ENCODE peak calls at places on chromosomes 6 and 20, in six cellular contexts. H is PC-3; P is CD4-positive, alpha-beta T cell; I is CD4-positive, alpha-beta memory T cell; J is lung; T is ovary. U is an unnamed sample.

GRCh38 chr6:43076928-43077809 is 1.1 kb downstream of the PTK7 start:
- DNase-seq in I (no peak), P (no peak), H (peak; percentile 53), J (peak; percentile 42), T (peak; percentile 66), U (no peak)

GRCh38 chr6:44672086-44672485 is 284.6 kb downstream of the CDC5L start:
- DNase-seq in T (no peak), H (no peak), P (no peak), J (no peak), I (no peak), U (no peak)

GRCh38 chr6:74650668-74651067 is 555.2 kb downstream of the COL12A1 start:
- DNase-seq in H (no peak), J (no peak), T (no peak), P (no peak), I (no peak), U (no peak)

GRCh38 chr6:145486306-145486705 is 249.0 kb downstream of the EPM2A start:
- DNase-seq in T (no peak), J (no peak), P (no peak), H (no peak), I (no peak), U (no peak)

GRCh38 chr6:37741757-37742400 is 44.2 kb upstream of the MDGA1 start:
- DNase-seq in J (no peak), H (no peak), I (no peak), P (no peak), T (no peak), U (no peak)

GRCh38 chr6:1911476-1911875 is 301.8 kb downstream of the FOXC1 start:
- DNase-seq in H (no peak), J (no peak), T (no peak), I (no peak), P (no peak), U (no peak)

GRCh38 chr20:44580581-44581268 is 1.7 kb upstream of the PKIG start:
- DNase-seq in I (no peak), T (no peak), J (no peak), P (no peak), H (peak; percentile 66), U (no peak)

GRCh38 chr20:49890651-49891361 is 24.5 kb downstream of the SPATA2 start:
- DNase-seq in H (no peak), J (no peak), T (peak; percentile 77), P (no peak), I (no peak), U (no peak)

GRCh38 chr20:57306747-57307146 is 22.9 kb upstream of the SPO11 start:
- DNase-seq in J (no peak), P (no peak), T (no peak), H (no peak), I (no peak), U (no peak)

GRCh38 chr6:165889636-165890403 is 226.8 kb upstream of the PDE10A start:
- DNase-seq in J (no peak), H (peak; percentile 43), P (no peak), I (no peak), T (no peak), U (no peak)

GRCh38 chr6:18053555-18054445 is 66.4 kb upstream of the KIF13A start:
- DNase-seq in I (no peak), J (no peak), T (no peak), H (peak; percentile 8), P (no peak), U (no peak)
- H3K27ac ChIP-seq in I (no peak overlapping the region), J (peak overlapping the region; percentile 66), T (peak overlapping the region; percentile 4), H (no peak overlapping the region), P (no peak overlapping the region), U (peak overlapping the region; percentile 51)

GRCh38 chr6:15430947-15431405 is 185.1 kb downstream of the JARID2 start:
- DNase-seq in J (no peak), H (no peak), T (no peak), P (no peak), I (no peak), U (no peak)
- H3K27ac ChIP-seq in J (peak overlapping the region; percentile 43), H (no peak overlapping the region), T (no peak overlapping the region), P (no peak overlapping the region), I (no peak overlapping the region), U (no peak overlapping the region)

GRCh38 chr20:1527923-1528322 is 29.6 kb downstream of the SIRPD start:
- DNase-seq in J (no peak), P (no peak), T (no peak), H (no peak), I (no peak), U (no peak)

GRCh38 chr20:1526310-1526709 is 31.2 kb downstream of the SIRPD start:
- DNase-seq in J (no peak), I (no peak), P (no peak), H (no peak), T (no peak), U (no peak)

GRCh38 chr20:1524004-1524403 is 32.8 kb upstream of the SIRPB2 start:
- DNase-seq in P (no peak), J (no peak), I (no peak), T (no peak), H (peak; percentile 43), U (no peak)

GRCh38 chr20:1528811-1529210 is 28.7 kb downstream of the SIRPD start:
- DNase-seq in P (no peak), J (no peak), I (no peak), T (no peak), H (peak; percentile 89), U (no peak)

DNA sequence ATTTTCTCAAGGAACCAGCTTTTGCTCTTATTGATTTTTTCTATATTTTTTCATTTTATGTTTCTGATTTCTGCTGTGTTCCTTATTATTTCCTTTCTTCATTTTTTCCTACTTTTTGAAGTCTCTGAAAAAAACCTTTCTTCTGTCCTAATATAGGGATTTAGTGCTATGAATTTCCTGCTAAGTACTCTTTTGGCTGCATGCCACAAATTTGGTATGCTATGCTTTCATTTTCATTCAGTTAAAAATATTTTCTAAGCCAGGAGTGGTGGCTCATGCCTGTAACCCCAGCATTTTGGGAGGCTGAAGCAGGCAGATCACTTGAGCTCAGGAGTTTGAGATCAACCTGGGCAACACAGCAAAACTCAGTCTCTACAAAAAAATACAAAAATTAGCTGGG is 30.6 kb downstream of the SIRPD start:
- DNase-seq in T (no peak), H (peak; percentile 50), J (no peak), P (no peak), I (no peak), U (no peak)
- H3K27ac ChIP-seq in T (no peak overlapping the region), H (no peak overlapping the region), J (no peak overlapping the region), P (no peak overlapping the region), I (no peak overlapping the region), U (no peak overlapping the region)

GRCh38 chr6:106520711-106521367 is 108.5 kb downstream of the RTN4IP1 start:
- DNase-seq in T (no peak), H (no peak), I (peak; percentile 90), J (no peak), P (peak; percentile 61), U (no peak)
- H3K27ac ChIP-seq in T (no peak overlapping the region), H (no peak overlapping the region), I (peak overlapping the region; percentile 78), J (peak overlapping the region; percentile 65), P (peak overlapping the region; percentile 87), U (no peak overlapping the region)

GRCh38 chr6:125743604-125744003 is 5.8 kb upstream of the HEY2 start:
- DNase-seq in P (no peak), J (no peak), T (no peak), H (no peak), I (no peak), U (no peak)
- H3K27ac ChIP-seq in P (no peak overlapping the region), J (no peak overlapping the region), T (no peak overlapping the region), H (no peak overlapping the region), I (no peak overlapping the region), U (no peak overlapping the region)

DNA sequence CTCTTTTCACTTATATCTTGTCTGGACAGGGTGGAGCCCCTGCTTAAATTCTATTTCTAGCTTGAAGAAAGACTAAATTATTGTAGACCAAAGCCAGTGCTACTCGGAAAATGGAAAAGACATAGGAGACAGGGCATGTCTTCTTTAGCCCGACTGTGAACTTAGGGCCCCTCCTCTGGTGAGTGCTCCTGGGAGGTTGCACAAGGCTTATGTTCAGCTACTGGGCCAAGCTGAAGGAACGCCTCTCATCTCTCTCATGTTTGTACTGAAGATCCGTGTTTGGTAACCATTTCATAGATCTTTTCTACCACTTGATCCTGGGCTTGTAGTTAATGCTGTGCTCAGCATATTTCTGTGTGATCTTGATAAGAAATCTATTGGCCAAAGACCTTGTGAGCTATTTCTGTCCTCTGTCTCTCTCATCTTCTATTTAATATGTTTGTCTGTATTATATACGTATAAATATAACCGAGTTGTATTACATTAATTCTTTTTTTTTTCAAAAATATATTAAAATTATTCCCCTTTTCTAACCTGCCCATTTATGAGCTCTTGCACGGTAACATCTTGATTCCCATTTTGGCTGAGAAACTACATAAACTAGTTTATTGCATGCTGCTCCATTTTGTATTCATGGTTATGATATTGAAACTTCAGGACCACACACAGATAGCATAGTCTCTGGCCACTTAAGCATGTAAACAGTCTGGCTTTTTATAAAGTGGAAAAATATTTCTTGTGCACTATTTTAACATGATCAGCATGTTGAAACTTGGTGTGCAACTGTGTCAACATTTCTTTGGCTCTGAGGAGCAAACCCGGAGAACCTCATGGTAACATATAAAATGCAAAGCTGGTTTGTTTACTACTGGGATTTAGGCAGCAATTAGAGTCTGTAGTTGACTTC is 70.5 kb downstream of the SLX4IP start:
- DNase-seq in P (no peak), H (no peak), J (peak; percentile 44), T (no peak), I (no peak), U (no peak)
- H3K27ac ChIP-seq in P (no peak overlapping the region), H (no peak overlapping the region), J (peak overlapping the region; percentile 51), T (no peak overlapping the region), I (no peak overlapping the region), U (peak overlapping the region; percentile 60)

GRCh38 chr6:79671605-79672266 is 40.6 kb downstream of the SH3BGRL2 start:
- DNase-seq in T (no peak), I (peak; percentile 34), H (peak; percentile 71), P (peak; percentile 45), J (peak; percentile 79), U (peak; percentile 76)
- H3K27ac ChIP-seq in T (no peak overlapping the region), I (no peak overlapping the region), H (peak overlapping the region; percentile 70), P (peak overlapping the region; percentile 5), J (peak overlapping the region; percentile 77), U (peak overlapping the region; percentile 82)

GRCh38 chr20:35253010-35253409 is 24.9 kb downstream of the MMP24OS start:
- DNase-seq in P (no peak), H (no peak), I (no peak), J (no peak), T (no peak), U (no peak)

GRCh38 chr20:35248641-35249475 is 22.4 kb downstream of the MMP24 start:
- DNase-seq in T (no peak), J (no peak), P (no peak), I (no peak), H (no peak), U (no peak)

GRCh38 chr20:35254448-35254999 is 23.4 kb downstream of the MMP24OS start:
- DNase-seq in I (no peak), P (no peak), J (no peak), T (no peak), H (no peak), U (no peak)

GRCh38 chr20:35252037-35252461 is 25.6 kb downstream of the MMP24 start:
- DNase-seq in H (no peak), T (no peak), P (no peak), J (no peak), I (peak; percentile 63), U (no peak)

GRCh38 chr20:35251613-35251940 is 25.1 kb downstream of the MMP24 start:
- DNase-seq in H (no peak), T (no peak), J (no peak), P (no peak), I (no peak), U (no peak)
- H3K27ac ChIP-seq in H (no peak overlapping the region), T (no peak overlapping the region), J (no peak overlapping the region), P (no peak overlapping the region), I (peak overlapping the region; percentile 27), U (no peak overlapping the region)